ENCODE peak calls at places on chromosomes 1 and 21, in nine cellular contexts. P, G, Y, T, S, R, Q, Z and U are unnamed samples.
A peak's percentile ranks its signal among the peaks of the same experiment; 100 is the strongest.

GRCh38 chr1:150272379-150272840 is at the start of gene C1orf54:
- DNase-seq in P (no peak), G (peak; percentile 43), Y (peak; percentile 76), T (peak; percentile 27), S (no peak), R (peak; percentile 60), Q (no peak), Z (no peak), U (no peak)

GRCh38 chr21:44897326-44898010 is 23.2 kb downstream of the ITGB2 start:
- DNase-seq in P (no peak), G (no peak), Y (no peak), T (no peak), S (no peak), R (peak; percentile 87), Q (no peak), Z (no peak), U (no peak)

GRCh38 chr1:40818264-40818961 is 34.8 kb downstream of the KCNQ4 start:
- DNase-seq in P (no peak), G (no peak), Y (no peak), T (no peak), S (peak; percentile 44), R (peak; percentile 84), Q (peak; percentile 53), Z (no peak), U (peak; percentile 31)

GRCh38 chr1:25624155-25624554 is 7.6 kb downstream of the MAN1C1 start:
- DNase-seq in P (no peak), G (no peak), Y (no peak), T (no peak), S (no peak), R (no peak), Q (no peak), Z (no peak), U (no peak)

GRCh38 chr21:17536381-17536780 is 23.5 kb downstream of the CXADR start:
- DNase-seq in P (no peak), G (no peak), Y (no peak), T (no peak), S (no peak), R (no peak), Q (no peak), Z (no peak), U (no peak)

GRCh38 chr1:173868266-173869107 is at the start of gene ZBTB37:
- DNase-seq in P (no peak), G (no peak), Y (no peak), T (peak; percentile 65), S (peak; percentile 81), R (peak; percentile 96), Q (peak; percentile 97), Z (peak; percentile 81), U (peak; percentile 91)

GRCh38 chr1:219317762-219318353 is 144.2 kb downstream of the LYPLAL1 start:
- DNase-seq in P (peak; percentile 56), G (no peak), Y (peak; percentile 21), T (no peak), S (no peak), R (no peak), Q (no peak), Z (no peak), U (no peak)

GRCh38 chr1:67535474-67535873 is 105.3 kb upstream of the SERBP1 start:
- DNase-seq in P (no peak), G (peak; percentile 81), Y (peak; percentile 83), T (peak; percentile 59), S (peak; percentile 60), R (peak; percentile 68), Q (peak; percentile 39), Z (peak; percentile 47), U (peak; percentile 67)

GRCh38 chr1:44693159-44693558 is 18.6 kb downstream of the ARMH1 start:
- DNase-seq in P (no peak), G (no peak), Y (no peak), T (no peak), S (no peak), R (no peak), Q (no peak), Z (no peak), U (no peak)